ENCODE peak calls at places on chromosomes 11 and 22, in six cellular contexts. T is brain microvascular endothelial cell; G is central memory CD4-positive, alpha-beta T cell; I is stomach; N is DMS79; W is epithelial cell of esophagus. Z is an unnamed sample.

GRCh38 chr11:110762596-110762995 is 50.4 kb upstream of the ARHGAP20 start:
- DNase-seq in T (no peak), G (no peak), I (no peak), N (peak; percentile 56), W (no peak), Z (no peak)

GRCh38 chr11:104148074-104148473 is 15.9 kb downstream of the PDGFD start:
- DNase-seq in T (peak; percentile 12), G (no peak), I (no peak), N (no peak), W (peak; percentile 51), Z (no peak)

GRCh38 chr22:29692327-29692640 is 27.5 kb upstream of the CABP7 start:
- DNase-seq in T (no peak), G (no peak), I (no peak), N (peak; percentile 39), W (no peak), Z (no peak)

GRCh38 chr22:35114296-35114980 is 48.5 kb downstream of the ISX start:
- DNase-seq in T (no peak), G (no peak), I (no peak), N (no peak), W (no peak), Z (no peak)

GRCh38 chr11:78763664-78764063 is 189.0 kb upstream of the NARS2 start:
- DNase-seq in T (no peak), G (no peak), I (no peak), N (no peak), W (no peak), Z (no peak)

GRCh38 chr22:17199131-17199731 is 20.0 kb downstream of the ADA2 start:
- DNase-seq in T (no peak), G (no peak), I (no peak), N (no peak), W (no peak), Z (peak; percentile 69)

GRCh38 chr22:23315341-23315917 is 135.1 kb downstream of the BCR start:
- DNase-seq in T (peak; percentile 66), G (peak; percentile 34), I (peak; percentile 73), N (no peak), W (peak; percentile 53), Z (peak; percentile 80)

GRCh38 chr11:11505701-11506100 is 116.1 kb downstream of the GALNT18 start:
- DNase-seq in T (no peak), G (no peak), I (no peak), N (no peak), W (no peak), Z (no peak)